ENCODE peak calls at places on chromosomes 3 and 15, in seven cellular contexts. E is heart left ventricle, P is HFF-Myc, C is foreskin keratinocyte, F is sigmoid colon, S is GM23338, G is choroid plexus epithelial cell. L is an unnamed sample.

GRCh38 chr3:100027321-100027720 is 87.0 kb downstream of the FILIP1L start:
- DNase-seq in E (no peak), P (no peak), C (no peak), F (no peak), S (no peak), G (peak), L (no peak)

GRCh38 chr3:13528217-13528801 is 20.6 kb upstream of the FBLN2 start:
- DNase-seq in E (no peak), P (no peak), C (no peak), F (no peak), S (peak), G (peak), L (no peak)

GRCh38 chr15:93485438-93485837 is 396.4 kb upstream of the RGMA start:
- DNase-seq in E (peak), P (no peak), C (no peak), F (no peak), S (no peak), G (no peak), L (no peak)

GRCh38 chr15:83926116-83926515 is 272.2 kb downstream of the ADAMTSL3 start:
- DNase-seq in E (no peak), P (no peak), C (peak), F (no peak), S (no peak), G (peak), L (no peak)

GRCh38 chr15:80970018-80970657 is 19.5 kb downstream of the MESD start:
- DNase-seq in E (peak), P (peak), C (peak), F (no peak), S (peak), G (peak), L (no peak)

GRCh38 chr3:13006216-13006990 is 66.8 kb downstream of the IQSEC1 start:
- DNase-seq in E (no peak), P (no peak), C (no peak), F (peak), S (no peak), G (no peak), L (no peak)

GRCh38 chr15:82856397-82857170 is 47.2 kb downstream of the WHAMM start:
- DNase-seq in E (no peak), P (no peak), C (no peak), F (no peak), S (no peak), G (no peak), L (peak)

GRCh38 chr3:25938566-25939325 is 148.9 kb downstream of the OXSM start:
- DNase-seq in E (no peak), P (no peak), C (no peak), F (no peak), S (no peak), G (no peak), L (no peak)

DNA sequence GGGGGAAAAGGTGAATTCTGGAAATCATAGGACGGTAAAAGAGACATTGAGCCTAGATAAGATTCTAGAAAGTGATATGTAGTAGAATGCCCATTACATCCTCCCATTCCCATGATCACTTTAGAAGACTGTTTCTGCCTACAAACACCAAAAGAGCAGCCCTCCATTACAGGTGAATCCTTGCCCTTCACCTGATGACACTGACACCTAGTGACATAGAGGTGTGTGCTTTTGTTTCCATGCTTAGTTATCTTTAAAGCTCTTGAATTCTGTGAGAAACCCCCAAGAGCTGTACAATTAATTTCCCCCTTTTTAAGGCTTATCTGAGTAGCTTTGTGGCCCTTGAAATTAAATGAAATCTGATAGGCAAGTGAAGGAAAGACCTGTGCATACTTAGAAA is 8.3 kb upstream of the BBX start:
- DNase-seq in E (no peak), P (no peak), C (no peak), F (no peak), S (peak), G (no peak), L (no peak)
- TF ChIP-seq CTCF in E (no peak), P (no peak), C (no peak), F (no peak), S (no peak), G (no peak), L (no peak)

DNA sequence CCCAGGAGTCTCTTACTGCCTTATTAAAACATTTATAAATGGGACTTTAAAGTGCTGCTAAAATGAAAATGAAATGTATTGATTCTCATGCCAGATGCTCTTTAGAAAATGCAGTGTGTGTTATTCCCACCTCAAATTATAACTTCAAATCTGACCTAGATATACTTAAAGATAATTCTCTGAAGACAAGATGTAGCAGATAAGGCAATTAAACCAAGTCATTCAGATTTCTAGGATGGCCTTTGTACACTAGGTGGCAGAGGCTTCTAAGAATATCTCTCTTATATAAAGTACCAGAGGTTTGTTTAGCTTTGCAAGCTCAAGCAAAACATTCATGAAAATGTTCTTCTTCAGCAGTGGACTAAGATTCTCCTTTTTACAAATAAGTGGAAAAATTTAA is 26.9 kb upstream of the GOLGA8B start:
- DNase-seq in E (no peak), P (no peak), C (no peak), F (no peak), S (peak), G (peak), L (no peak)
- TF ChIP-seq CTCF in E (no peak), P (no peak), C (peak), F (no peak), S (peak), G (peak), L (peak)

GRCh38 chr15:74302821-74303359 is 64.6 kb downstream of the CYP11A1 start:
- DNase-seq in E (peak), P (no peak), C (no peak), F (peak), S (peak), G (peak), L (no peak)
- TF ChIP-seq CTCF in E (peak), P (peak), C (peak), F (peak), S (peak), G (peak), L (peak)

GRCh38 chr3:8532251-8532831 is 30.7 kb downstream of the LMCD1 start:
- DNase-seq in E (no peak), P (no peak), C (peak), F (no peak), S (no peak), G (peak), L (no peak)
- TF ChIP-seq CTCF in E (no peak), P (no peak), C (no peak), F (no peak), S (no peak), G (no peak), L (no peak)